ENCODE peak calls at places on chromosomes 16 and 17, in ten cellular contexts. One of them, this sample, is unnamed.

GRCh38 chr16:3759736-3760135 is 42.4 kb upstream of the TRAP1 start:
- DNase-seq in psoas muscle: no peak
- DNase-seq in astrocyte of the spinal cord: no peak
- DNase-seq in heart left ventricle: no peak
- DNase-seq in fibroblast of the aortic adventitia: no peak
- DNase-seq in prostate gland: no peak
- DNase-seq in omental fat pad: no peak
- DNase-seq in brain microvascular endothelial cell: no peak
- DNase-seq in GM20000: no peak
- DNase-seq in fibroblast of mammary gland: no peak
- DNase-seq in this sample: no peak

GRCh38 chr16:75320435-75320834 is 69.0 kb upstream of the BCAR1 start:
- DNase-seq in psoas muscle: no peak
- DNase-seq in astrocyte of the spinal cord: no peak
- DNase-seq in heart left ventricle: peak; percentile 41
- DNase-seq in fibroblast of the aortic adventitia: no peak
- DNase-seq in prostate gland: no peak
- DNase-seq in omental fat pad: no peak
- DNase-seq in brain microvascular endothelial cell: no peak
- DNase-seq in GM20000: peak; percentile 33
- DNase-seq in fibroblast of mammary gland: no peak
- DNase-seq in this sample: peak; percentile 35

GRCh38 chr17:67671492-67671891 is 46.2 kb upstream of the NOL11 start:
- DNase-seq in psoas muscle: no peak
- DNase-seq in astrocyte of the spinal cord: no peak
- DNase-seq in heart left ventricle: no peak
- DNase-seq in fibroblast of the aortic adventitia: peak; percentile 40
- DNase-seq in prostate gland: peak; percentile 62
- DNase-seq in omental fat pad: no peak
- DNase-seq in brain microvascular endothelial cell: no peak
- DNase-seq in GM20000: no peak
- DNase-seq in fibroblast of mammary gland: no peak
- DNase-seq in this sample: peak; percentile 15

GRCh38 chr17:39141915-39142664 is 9.3 kb downstream of the PLXDC1 start:
- DNase-seq in psoas muscle: peak; percentile 20
- DNase-seq in astrocyte of the spinal cord: no peak
- DNase-seq in heart left ventricle: no peak
- DNase-seq in fibroblast of the aortic adventitia: no peak
- DNase-seq in prostate gland: no peak
- DNase-seq in omental fat pad: no peak
- DNase-seq in brain microvascular endothelial cell: no peak
- DNase-seq in GM20000: no peak
- DNase-seq in fibroblast of mammary gland: no peak
- DNase-seq in this sample: no peak

GRCh38 chr17:82097187-82097918 is 683 bp downstream of the FASN start:
- DNase-seq in psoas muscle: peak; percentile 71
- DNase-seq in astrocyte of the spinal cord: peak; percentile 50
- DNase-seq in heart left ventricle: peak; percentile 57
- DNase-seq in fibroblast of the aortic adventitia: peak; percentile 28
- DNase-seq in prostate gland: no peak
- DNase-seq in omental fat pad: no peak
- DNase-seq in brain microvascular endothelial cell: peak; percentile 44
- DNase-seq in GM20000: peak; percentile 76
- DNase-seq in fibroblast of mammary gland: peak; percentile 42
- DNase-seq in this sample: peak; percentile 69

GRCh38 chr16:4688674-4689045 is 4.7 kb upstream of the NUDT16L1 start:
- DNase-seq in psoas muscle: peak; percentile 55
- DNase-seq in astrocyte of the spinal cord: no peak
- DNase-seq in heart left ventricle: no peak
- DNase-seq in fibroblast of the aortic adventitia: no peak
- DNase-seq in prostate gland: no peak
- DNase-seq in omental fat pad: no peak
- DNase-seq in brain microvascular endothelial cell: no peak
- DNase-seq in GM20000: no peak
- DNase-seq in fibroblast of mammary gland: no peak
- DNase-seq in this sample: no peak

GRCh38 chr17:61307905-61308886 is 91.4 kb upstream of the TBX2 start:
- DNase-seq in psoas muscle: no peak
- DNase-seq in astrocyte of the spinal cord: peak; percentile 93
- DNase-seq in heart left ventricle: no peak
- DNase-seq in fibroblast of the aortic adventitia: peak; percentile 93
- DNase-seq in prostate gland: no peak
- DNase-seq in omental fat pad: no peak
- DNase-seq in brain microvascular endothelial cell: peak; percentile 94
- DNase-seq in GM20000: no peak
- DNase-seq in fibroblast of mammary gland: peak; percentile 100
- DNase-seq in this sample: no peak

GRCh38 chr17:77376795-77377751 is 236.3 kb downstream of the SEC14L1 start:
- DNase-seq in psoas muscle: no peak
- DNase-seq in astrocyte of the spinal cord: no peak
- DNase-seq in heart left ventricle: peak; percentile 70
- DNase-seq in fibroblast of the aortic adventitia: peak; percentile 63
- DNase-seq in prostate gland: peak; percentile 50
- DNase-seq in omental fat pad: no peak
- DNase-seq in brain microvascular endothelial cell: no peak
- DNase-seq in GM20000: no peak
- DNase-seq in fibroblast of mammary gland: no peak
- DNase-seq in this sample: no peak

GRCh38 chr17:61490540-61490975 is 38.3 kb downstream of the TBX4 start:
- DNase-seq in psoas muscle: no peak
- DNase-seq in astrocyte of the spinal cord: peak; percentile 24
- DNase-seq in heart left ventricle: no peak
- DNase-seq in fibroblast of the aortic adventitia: peak; percentile 71
- DNase-seq in prostate gland: no peak
- DNase-seq in omental fat pad: no peak
- DNase-seq in brain microvascular endothelial cell: peak; percentile 79
- DNase-seq in GM20000: no peak
- DNase-seq in fibroblast of mammary gland: peak; percentile 62
- DNase-seq in this sample: no peak

GRCh38 chr17:83062818-83063671 is 16.4 kb upstream of the METRNL start:
- DNase-seq in psoas muscle: peak; percentile 50
- DNase-seq in astrocyte of the spinal cord: no peak
- DNase-seq in heart left ventricle: no peak
- DNase-seq in fibroblast of the aortic adventitia: no peak
- DNase-seq in prostate gland: no peak
- DNase-seq in omental fat pad: peak; percentile 18
- DNase-seq in brain microvascular endothelial cell: no peak
- DNase-seq in GM20000: no peak
- DNase-seq in fibroblast of mammary gland: no peak
- DNase-seq in this sample: no peak

GRCh38 chr16:68843482-68844210 is at the start of gene TANGO6:
- DNase-seq in psoas muscle: peak; percentile 94
- DNase-seq in astrocyte of the spinal cord: peak; percentile 79
- DNase-seq in heart left ventricle: peak; percentile 92
- DNase-seq in fibroblast of the aortic adventitia: peak; percentile 75
- DNase-seq in prostate gland: peak; percentile 76
- DNase-seq in omental fat pad: peak; percentile 65
- DNase-seq in brain microvascular endothelial cell: peak; percentile 68
- DNase-seq in GM20000: peak; percentile 89
- DNase-seq in fibroblast of mammary gland: peak; percentile 68
- DNase-seq in this sample: peak; percentile 87

GRCh38 chr16:78317871-78318270 is 218.4 kb downstream of the WWOX start:
- DNase-seq in psoas muscle: no peak
- DNase-seq in astrocyte of the spinal cord: peak; percentile 18
- DNase-seq in heart left ventricle: no peak
- DNase-seq in fibroblast of the aortic adventitia: no peak
- DNase-seq in prostate gland: no peak
- DNase-seq in omental fat pad: no peak
- DNase-seq in brain microvascular endothelial cell: no peak
- DNase-seq in GM20000: no peak
- DNase-seq in fibroblast of mammary gland: no peak
- DNase-seq in this sample: no peak

GRCh38 chr17:80949451-80950421 is 41.9 kb upstream of the CHMP6 start:
- DNase-seq in psoas muscle: peak; percentile 42
- DNase-seq in astrocyte of the spinal cord: no peak
- DNase-seq in heart left ventricle: peak; percentile 36
- DNase-seq in fibroblast of the aortic adventitia: no peak
- DNase-seq in prostate gland: no peak
- DNase-seq in omental fat pad: peak; percentile 17
- DNase-seq in brain microvascular endothelial cell: no peak
- DNase-seq in GM20000: no peak
- DNase-seq in fibroblast of mammary gland: no peak
- DNase-seq in this sample: no peak

GRCh38 chr16:89709716-89710480 is 8.4 kb upstream of the SPATA2L start:
- DNase-seq in psoas muscle: no peak
- DNase-seq in astrocyte of the spinal cord: no peak
- DNase-seq in heart left ventricle: no peak
- DNase-seq in fibroblast of the aortic adventitia: no peak
- DNase-seq in prostate gland: no peak
- DNase-seq in omental fat pad: no peak
- DNase-seq in brain microvascular endothelial cell: no peak
- DNase-seq in GM20000: no peak
- DNase-seq in fibroblast of mammary gland: no peak
- DNase-seq in this sample: no peak

GRCh38 chr17:58165981-58166380 is 801 bp upstream of the OR4D2 start:
- DNase-seq in psoas muscle: no peak
- DNase-seq in astrocyte of the spinal cord: no peak
- DNase-seq in heart left ventricle: no peak
- DNase-seq in fibroblast of the aortic adventitia: no peak
- DNase-seq in prostate gland: no peak
- DNase-seq in omental fat pad: no peak
- DNase-seq in brain microvascular endothelial cell: no peak
- DNase-seq in GM20000: no peak
- DNase-seq in fibroblast of mammary gland: no peak
- DNase-seq in this sample: no peak
- TF ChIP-seq CTCF in psoas muscle: no peak
- TF ChIP-seq CTCF in astrocyte of the spinal cord: no peak
- TF ChIP-seq CTCF in heart left ventricle: no peak
- TF ChIP-seq CTCF in fibroblast of the aortic adventitia: no peak
- TF ChIP-seq CTCF in prostate gland: no peak
- TF ChIP-seq CTCF in omental fat pad: no peak
- TF ChIP-seq CTCF in brain microvascular endothelial cell: no peak
- TF ChIP-seq CTCF in GM20000: no peak
- TF ChIP-seq CTCF in fibroblast of mammary gland: no peak
- TF ChIP-seq CTCF in this sample: no peak

GRCh38 chr17:75087558-75088453 is at the start of gene SLC16A5:
- DNase-seq in psoas muscle: peak; percentile 94
- DNase-seq in astrocyte of the spinal cord: peak; percentile 70
- DNase-seq in heart left ventricle: peak; percentile 93
- DNase-seq in fibroblast of the aortic adventitia: peak; percentile 41
- DNase-seq in prostate gland: peak; percentile 92
- DNase-seq in omental fat pad: no peak
- DNase-seq in brain microvascular endothelial cell: peak; percentile 50
- DNase-seq in GM20000: peak; percentile 80
- DNase-seq in fibroblast of mammary gland: peak; percentile 65
- DNase-seq in this sample: peak; percentile 93
- TF ChIP-seq CTCF in psoas muscle: no peak
- TF ChIP-seq CTCF in astrocyte of the spinal cord: no peak
- TF ChIP-seq CTCF in heart left ventricle: no peak
- TF ChIP-seq CTCF in fibroblast of the aortic adventitia: no peak
- TF ChIP-seq CTCF in prostate gland: no peak
- TF ChIP-seq CTCF in omental fat pad: no peak
- TF ChIP-seq CTCF in brain microvascular endothelial cell: no peak
- TF ChIP-seq CTCF in GM20000: no peak
- TF ChIP-seq CTCF in fibroblast of mammary gland: no peak
- TF ChIP-seq CTCF in this sample: no peak

GRCh38 chr17:36610472-36610871 is 9.1 kb downstream of the MRM1 start:
- DNase-seq in psoas muscle: peak; percentile 7
- DNase-seq in astrocyte of the spinal cord: no peak
- DNase-seq in heart left ventricle: no peak
- DNase-seq in fibroblast of the aortic adventitia: no peak
- DNase-seq in prostate gland: no peak
- DNase-seq in omental fat pad: no peak
- DNase-seq in brain microvascular endothelial cell: no peak
- DNase-seq in GM20000: no peak
- DNase-seq in fibroblast of mammary gland: peak; percentile 51
- DNase-seq in this sample: no peak

GRCh38 chr17:36609498-36609862 is 8.1 kb downstream of the MRM1 start:
- DNase-seq in psoas muscle: peak; percentile 10
- DNase-seq in astrocyte of the spinal cord: no peak
- DNase-seq in heart left ventricle: no peak
- DNase-seq in fibroblast of the aortic adventitia: no peak
- DNase-seq in prostate gland: no peak
- DNase-seq in omental fat pad: no peak
- DNase-seq in brain microvascular endothelial cell: no peak
- DNase-seq in GM20000: no peak
- DNase-seq in fibroblast of mammary gland: no peak
- DNase-seq in this sample: no peak

GRCh38 chr17:36611345-36612072 is 10.1 kb downstream of the MRM1 start:
- DNase-seq in psoas muscle: no peak
- DNase-seq in astrocyte of the spinal cord: peak; percentile 78
- DNase-seq in heart left ventricle: no peak
- DNase-seq in fibroblast of the aortic adventitia: peak; percentile 86
- DNase-seq in prostate gland: no peak
- DNase-seq in omental fat pad: no peak
- DNase-seq in brain microvascular endothelial cell: peak; percentile 82
- DNase-seq in GM20000: no peak
- DNase-seq in fibroblast of mammary gland: peak; percentile 91
- DNase-seq in this sample: no peak

GRCh38 chr17:36608280-36608679 is 6.9 kb downstream of the MRM1 start:
- DNase-seq in psoas muscle: peak; percentile 23
- DNase-seq in astrocyte of the spinal cord: no peak
- DNase-seq in heart left ventricle: no peak
- DNase-seq in fibroblast of the aortic adventitia: no peak
- DNase-seq in prostate gland: no peak
- DNase-seq in omental fat pad: no peak
- DNase-seq in brain microvascular endothelial cell: no peak
- DNase-seq in GM20000: no peak
- DNase-seq in fibroblast of mammary gland: no peak
- DNase-seq in this sample: no peak

DNA sequence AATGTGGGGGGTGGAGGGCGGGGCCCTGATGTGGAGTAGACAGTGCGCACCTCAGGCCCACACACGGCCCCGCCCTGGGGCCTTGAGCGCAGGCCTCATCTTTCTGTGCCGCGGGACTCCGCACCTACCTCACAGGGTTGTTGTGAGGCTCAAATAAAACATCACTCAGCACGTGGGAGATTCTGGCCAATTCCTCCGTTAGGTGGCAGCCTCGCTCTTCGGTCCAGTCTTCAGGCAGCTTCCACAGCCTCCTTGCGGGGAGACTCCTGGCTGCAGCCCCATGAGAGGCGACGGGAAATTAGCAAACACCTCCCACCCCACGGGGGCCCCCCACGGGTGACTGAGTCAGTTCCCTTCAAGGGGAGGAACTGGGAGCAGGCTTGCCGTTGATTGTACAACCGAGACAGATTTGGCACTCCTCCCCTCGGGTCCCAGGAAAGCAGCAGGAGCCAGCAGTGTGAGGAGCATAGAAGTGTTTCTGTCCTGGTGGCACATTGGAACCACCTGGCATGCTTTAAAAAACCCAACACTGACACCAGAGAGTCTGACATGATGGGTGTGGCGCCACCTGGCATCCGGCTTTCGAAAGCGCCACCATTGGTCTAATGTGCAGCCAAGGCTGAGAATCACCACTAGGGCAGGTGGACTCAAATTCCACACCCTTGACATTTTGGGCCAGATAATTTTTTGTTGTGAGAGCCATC is 7.6 kb downstream of the MRM1 start:
- DNase-seq in psoas muscle: peak; percentile 66
- DNase-seq in astrocyte of the spinal cord: peak; percentile 65
- DNase-seq in heart left ventricle: peak; percentile 44
- DNase-seq in fibroblast of the aortic adventitia: peak; percentile 73
- DNase-seq in prostate gland: peak; percentile 26
- DNase-seq in omental fat pad: no peak
- DNase-seq in brain microvascular endothelial cell: peak; percentile 69
- DNase-seq in GM20000: no peak
- DNase-seq in fibroblast of mammary gland: peak; percentile 82
- DNase-seq in this sample: peak; percentile 65
- TF ChIP-seq CTCF in psoas muscle: peak; percentile 36
- TF ChIP-seq CTCF in astrocyte of the spinal cord: peak; percentile 64
- TF ChIP-seq CTCF in heart left ventricle: peak; percentile 48
- TF ChIP-seq CTCF in fibroblast of the aortic adventitia: peak; percentile 64
- TF ChIP-seq CTCF in prostate gland: peak; percentile 45
- TF ChIP-seq CTCF in omental fat pad: no peak
- TF ChIP-seq CTCF in brain microvascular endothelial cell: peak; percentile 66
- TF ChIP-seq CTCF in GM20000: peak; percentile 11
- TF ChIP-seq CTCF in fibroblast of mammary gland: peak; percentile 52
- TF ChIP-seq CTCF in this sample: peak; percentile 51

GRCh38 chr16:27892879-27893278 is 170.6 kb downstream of the GSG1L start:
- DNase-seq in psoas muscle: no peak
- DNase-seq in astrocyte of the spinal cord: no peak
- DNase-seq in heart left ventricle: no peak
- DNase-seq in fibroblast of the aortic adventitia: no peak
- DNase-seq in prostate gland: no peak
- DNase-seq in omental fat pad: no peak
- DNase-seq in brain microvascular endothelial cell: no peak
- DNase-seq in GM20000: no peak
- DNase-seq in fibroblast of mammary gland: no peak
- DNase-seq in this sample: no peak
- TF ChIP-seq CTCF in psoas muscle: no peak
- TF ChIP-seq CTCF in astrocyte of the spinal cord: no peak
- TF ChIP-seq CTCF in heart left ventricle: no peak
- TF ChIP-seq CTCF in fibroblast of the aortic adventitia: no peak
- TF ChIP-seq CTCF in prostate gland: no peak
- TF ChIP-seq CTCF in omental fat pad: no peak
- TF ChIP-seq CTCF in brain microvascular endothelial cell: no peak
- TF ChIP-seq CTCF in GM20000: no peak
- TF ChIP-seq CTCF in fibroblast of mammary gland: no peak
- TF ChIP-seq CTCF in this sample: no peak

This sample was measured in nephron progenitor cell.